ENCODE peak calls at places on chromosomes 4 and X, in six cellular contexts. B, T, V, C, S and P are unnamed samples.

GRCh38 chr4:119525005-119525749 is 103.4 kb downstream of the PDE5A start:
- DNase-seq in V (peak; percentile 93), B (peak; percentile 36), C (peak; percentile 92), T (no peak), S (no peak), P (no peak)

GRCh38 chrX:13803116-13803515 is 13.8 kb downstream of the GPM6B start:
- DNase-seq in V (no peak), C (no peak), B (no peak), S (no peak), T (no peak), P (no peak)

GRCh38 chrX:42247241-42247640 is 323.9 kb upstream of the CASK start:
- DNase-seq in C (peak; percentile 15), B (no peak), S (no peak), T (no peak), V (peak; percentile 11), P (no peak)

GRCh38 chr4:2041234-2042130 is 17.6 kb upstream of the NAT8L start:
- DNase-seq in T (peak; percentile 56), C (peak; percentile 51), S (peak; percentile 85), B (peak; percentile 83), V (peak; percentile 59), P (peak; percentile 93)

GRCh38 chr4:36006226-36006625 is 238.1 kb downstream of the ARAP2 start:
- DNase-seq in T (no peak), C (peak; percentile 87), V (peak; percentile 39), B (peak; percentile 67), S (no peak), P (no peak)

GRCh38 chrX:19515615-19516105 is 352 bp upstream of the MAP3K15 start:
- DNase-seq in B (no peak), T (no peak), C (no peak), S (no peak), V (no peak), P (no peak)

GRCh38 chr4:98469776-98470175 is 188.6 kb downstream of the TSPAN5 start:
- DNase-seq in C (no peak), S (no peak), V (peak; percentile 39), B (no peak), T (no peak), P (no peak)

GRCh38 chr4:88731359-88731758 is 33.7 kb upstream of the NAP1L5 start:
- DNase-seq in C (no peak), S (no peak), B (no peak), T (no peak), V (no peak), P (no peak)

GRCh38 chr4:150782921-150783320 is 201.0 kb downstream of the MAB21L2 start:
- DNase-seq in C (peak; percentile 38), V (peak; percentile 32), S (no peak), T (no peak), B (no peak), P (no peak)

GRCh38 chr4:184929476-184929875 is 88.8 kb upstream of the HELT start:
- DNase-seq in V (no peak), S (no peak), T (no peak), C (no peak), B (no peak), P (no peak)